ENCODE peak calls at places on chromosome 19, in six cellular contexts. U is H1, T is WTC11, B is K562, J is GM12878, S is HepG2. W is an unnamed sample.

GRCh38 chr19:33464733-33465115 is 56.9 kb downstream of the PEPD start:
- DNase-seq in U (no peak), T (no peak), B (no peak), J (no peak), S (no peak), W (no peak)

GRCh38 chr19:49071860-49072547 is 495 bp downstream of the KCNA7 start:
- DNase-seq in U (peak; percentile 95), T (peak; percentile 94), B (peak; percentile 94), J (no peak), S (no peak), W (peak; percentile 91)

GRCh38 chr19:13044160-13044853 is 49.0 kb downstream of the NFIX start:
- DNase-seq in U (no peak), T (no peak), B (no peak), J (no peak), S (no peak), W (no peak)

GRCh38 chr19:19561946-19562664 is 24.0 kb downstream of the CILP2 start:
- DNase-seq in U (no peak), T (no peak), B (no peak), J (no peak), S (no peak), W (no peak)

GRCh38 chr19:16457195-16457953 is 14.4 kb downstream of the EPS15L1 start:
- DNase-seq in U (peak; percentile 54), T (peak; percentile 32), B (peak; percentile 57), J (no peak), S (peak; percentile 24), W (peak; percentile 47)

GRCh38 chr19:33868076-33868735 is 71.5 kb downstream of the KCTD15 start:
- DNase-seq in U (no peak), T (no peak), B (no peak), J (no peak), S (no peak), W (no peak)

GRCh38 chr19:15463865-15464371 is 426 bp downstream of the RASAL3 start:
- DNase-seq in U (no peak), T (peak; percentile 35), B (no peak), J (no peak), S (no peak), W (peak; percentile 59)

GRCh38 chr19:57587529-57587928 is 3.6 kb downstream of the ZIK1 start:
- DNase-seq in U (no peak), T (no peak), B (no peak), J (no peak), S (no peak), W (no peak)

GRCh38 chr19:7901337-7901736 is 2.3 kb upstream of the MAP2K7 start:
- DNase-seq in U (no peak), T (no peak), B (no peak), J (no peak), S (no peak), W (no peak)

GRCh38 chr19:54021932-54022331 is 30.5 kb downstream of the CACNG6 start:
- DNase-seq in U (no peak), T (no peak), B (no peak), J (no peak), S (peak; percentile 52), W (no peak)

GRCh38 chr19:51824603-51825002 is 29.6 kb downstream of the FPR3 start:
- DNase-seq in U (no peak), T (no peak), B (no peak), J (no peak), S (no peak), W (no peak)
- TF ChIP-seq CREB1 in U (no peak), T (no peak), B (no peak), J (no peak), S (no peak), W (no peak)

GRCh38 chr19:41928754-41929535 is 696 bp upstream of the ERFL start:
- DNase-seq in U (no peak), T (no peak), B (peak; percentile 65), J (no peak), S (no peak), W (no peak)
- TF ChIP-seq CTCF in U (no peak), T (no peak), B (peak; percentile 2), J (no peak), S (no peak), W (no peak)

GRCh38 chr19:30322641-30323320 is 49.4 kb upstream of the ZNF536 start:
- DNase-seq in U (no peak), T (no peak), B (no peak), J (no peak), S (no peak), W (no peak)
- TF ChIP-seq CREB1 in U (no peak), T (no peak), B (no peak), J (no peak), S (no peak), W (no peak)

GRCh38 chr19:17777840-17778620 is 16.9 kb upstream of the B3GNT3 start:
- DNase-seq in U (peak; percentile 98), T (peak; percentile 96), B (peak; percentile 96), J (no peak), S (peak; percentile 40), W (peak; percentile 97)
- TF ChIP-seq CTCF in U (no peak), T (no peak), B (no peak), J (no peak), S (no peak), W (no peak)

GRCh38 chr19:50817941-50818858 is 5.4 kb downstream of the KLK1 start:
- DNase-seq in U (peak; percentile 99), T (peak; percentile 97), B (peak; percentile 96), J (peak; percentile 63), S (no peak), W (peak; percentile 96)
- TF ChIP-seq CREB1 in U (no peak), T (no peak), B (no peak), J (no peak), S (no peak), W (no peak)

GRCh38 chr19:21335721-21336120 is 6.5 kb upstream of the ZNF708 start:
- DNase-seq in U (no peak), T (no peak), B (no peak), J (no peak), S (no peak), W (no peak)
- TF ChIP-seq CTCF in U (peak; percentile 41), T (no peak), B (peak; percentile 12), J (no peak), S (no peak), W (peak; percentile 12)

W was measured in GM23338.